ENCODE peak calls at places on chromosomes 7 and 10, in four cellular contexts. U is BE2C, Z is EH, O is GM13977. Q is an unnamed sample.
A peak's percentile ranks its signal among the peaks of the same experiment; 100 is the strongest.

GRCh38 chr7:27130540-27131389 is at the start of gene HOXA4:
- DNase-seq in O (no peak), U (no peak), Z (peak; percentile 90), Q (no peak)

GRCh38 chr7:44572771-44573170 is 937 bp downstream of the DDX56 start:
- DNase-seq in O (no peak), Z (no peak), U (no peak), Q (no peak)

GRCh38 chr7:97174308-97174707 is 56.8 kb downstream of the SDHAF3 start:
- DNase-seq in U (no peak), O (no peak), Z (no peak), Q (no peak)

GRCh38 chr7:155763122-155763521 is 49.1 kb downstream of the SHH start:
- DNase-seq in Z (no peak), U (no peak), O (no peak), Q (no peak)

GRCh38 chr7:114865564-114865963 is 56.3 kb upstream of the MDFIC start:
- DNase-seq in Z (peak; percentile 73), O (peak; percentile 21), U (no peak), Q (peak; percentile 40)

GRCh38 chr10:20990604-20991003 is 93.5 kb upstream of the NEBL start:
- DNase-seq in O (no peak), Z (no peak), U (no peak), Q (no peak)

GRCh38 chr7:159084069-159084801 is 60.4 kb downstream of the VIPR2 start:
- DNase-seq in Z (no peak), U (no peak), O (no peak), Q (no peak)

GRCh38 chr10:600876-601275 is 88.6 kb downstream of the DIP2C start:
- DNase-seq in Z (peak; percentile 81), O (no peak), U (no peak), Q (no peak)

GRCh38 chr10:69239816-69240434 is 19.8 kb downstream of the HKDC1 start:
- DNase-seq in U (no peak), O (no peak), Z (peak; percentile 59), Q (no peak)

GRCh38 chr10:111762114-111762513 is 421.5 kb downstream of the GPAM start:
- DNase-seq in Z (no peak), U (no peak), O (no peak), Q (no peak)

GRCh38 chr10:119120413-119120867 is 16.5 kb downstream of the DENND10 start:
- DNase-seq in Z (peak; percentile 54), O (peak; percentile 69), U (no peak), Q (peak; percentile 76)

GRCh38 chr10:133393401-133394063 is 425 bp upstream of the MTG1 start:
- DNase-seq in O (no peak), U (no peak), Z (no peak), Q (no peak)

GRCh38 chr10:8874268-8874667 is 819.8 kb downstream of the GATA3 start:
- DNase-seq in Z (no peak), U (no peak), O (no peak), Q (no peak)

Q was measured in GM12864.